ENCODE peak calls at places on chromosomes 7 and 10, in eight cellular contexts. Q is fibroblast of pulmonary artery; D is CD8-positive, alpha-beta memory T cell; S is tibial nerve; B is psoas muscle; T is cardiac muscle cell; U is upper lobe of right lung; G is astrocyte of the spinal cord. M is an unnamed sample.

GRCh38 chr7:2143981-2144595 is 88.7 kb downstream of the MAD1L1 start:
- DNase-seq in U (no peak), D (no peak), Q (no peak), B (no peak), G (no peak), T (no peak), S (no peak), M (no peak)

GRCh38 chr10:119531067-119531466 is 11.5 kb downstream of the RGS10 start:
- DNase-seq in S (no peak), D (no peak), U (no peak), G (peak; percentile 51), T (no peak), B (no peak), Q (no peak), M (no peak)

GRCh38 chr10:67923551-67923950 is 39.1 kb downstream of the SIRT1 start:
- DNase-seq in U (no peak), S (no peak), G (no peak), D (no peak), T (peak; percentile 5), Q (no peak), B (no peak), M (no peak)

GRCh38 chr7:131166066-131166465 is 161.6 kb upstream of the MKLN1 start:
- DNase-seq in U (no peak), S (no peak), Q (peak; percentile 22), G (peak; percentile 50), T (peak; percentile 19), D (no peak), B (no peak), M (no peak)

GRCh38 chr7:104625956-104626355 is 297.6 kb downstream of the LHFPL3 start:
- DNase-seq in U (no peak), D (no peak), Q (no peak), T (no peak), G (no peak), B (no peak), S (no peak), M (no peak)

GRCh38 chr10:18683427-18683826 is 24.2 kb downstream of the ARL5B start:
- DNase-seq in B (no peak), U (no peak), Q (peak; percentile 52), S (no peak), D (no peak), T (peak; percentile 39), G (peak; percentile 38), M (peak; percentile 35)

GRCh38 chr10:78953124-78954008 is 115.4 kb upstream of the ZMIZ1 start:
- DNase-seq in U (no peak), B (peak; percentile 76), G (no peak), T (peak; percentile 86), D (no peak), Q (peak; percentile 57), S (no peak), M (peak; percentile 55)

GRCh38 chr7:98229991-98230745 is 18.9 kb downstream of the BHLHA15 start:
- DNase-seq in G (no peak), D (no peak), S (no peak), U (no peak), B (peak; percentile 43), Q (no peak), T (no peak), M (no peak)

GRCh38 chr10:18610517-18610916 is 40.9 kb downstream of the NSUN6 start:
- DNase-seq in Q (peak; percentile 90), G (peak; percentile 80), B (no peak), D (no peak), S (no peak), T (peak; percentile 87), U (no peak), M (peak; percentile 36)

GRCh38 chr10:120508393-120508792 is 51.4 kb downstream of the PLPP4 start:
- DNase-seq in G (peak; percentile 96), S (no peak), Q (peak; percentile 55), U (no peak), D (no peak), B (no peak), T (no peak), M (no peak)

GRCh38 chr7:91034459-91035368 is 229.5 kb upstream of the FZD1 start:
- DNase-seq in S (peak; percentile 24), G (peak; percentile 68), Q (peak; percentile 70), B (no peak), U (no peak), D (no peak), T (peak; percentile 74), M (no peak)

GRCh38 chr7:142880886-142881505 is 4.5 kb downstream of the TRPV6 start:
- DNase-seq in G (peak; percentile 3), U (peak; percentile 58), T (peak; percentile 44), D (peak; percentile 13), S (no peak), Q (peak; percentile 42), B (no peak), M (no peak)

GRCh38 chr7:83410989-83411591 is 237.8 kb downstream of the SEMA3E start:
- DNase-seq in B (no peak), G (peak; percentile 65), T (peak; percentile 71), U (no peak), D (no peak), Q (peak; percentile 75), S (no peak), M (no peak)

GRCh38 chr7:66054063-66054462 is 21.6 kb upstream of the ASL start:
- DNase-seq in B (no peak), T (no peak), G (no peak), Q (no peak), S (no peak), U (no peak), D (no peak), M (no peak)

GRCh38 chr7:128381161-128381821 is 19.8 kb upstream of the PRRT4 start:
- DNase-seq in G (no peak), Q (no peak), D (no peak), U (no peak), T (no peak), S (no peak), B (peak; percentile 73), M (no peak)

GRCh38 chr10:122939819-122940543 is 14.0 kb downstream of the C10orf88 start:
- DNase-seq in S (no peak), D (no peak), T (peak; percentile 80), U (no peak), B (no peak), Q (peak; percentile 79), G (peak; percentile 71), M (peak; percentile 28)

GRCh38 chr7:137576481-137576880 is 232.9 kb upstream of the PTN start:
- DNase-seq in T (no peak), G (no peak), D (no peak), U (no peak), S (no peak), B (no peak), Q (no peak), M (no peak)

GRCh38 chr10:58806323-58806722 is 293.7 kb downstream of the BICC1 start:
- DNase-seq in S (no peak), T (no peak), B (no peak), U (no peak), D (no peak), Q (no peak), G (no peak), M (no peak)

GRCh38 chr10:47330804-47331203 is 8.6 kb downstream of the GDF2 start:
- DNase-seq in B (peak; percentile 12), Q (no peak), T (no peak), G (no peak), S (no peak), U (peak; percentile 43), D (no peak), M (no peak)

GRCh38 chr7:155869784-155870076 is 57.5 kb upstream of the SHH start:
- DNase-seq in T (no peak), B (peak; percentile 15), S (no peak), G (no peak), Q (no peak), D (no peak), U (no peak), M (no peak)

GRCh38 chr7:100894860-100895700 is 608 bp downstream of the ACHE start:
- DNase-seq in B (peak; percentile 89), D (peak; percentile 45), U (peak; percentile 80), T (no peak), G (no peak), Q (no peak), S (no peak), M (no peak)

GRCh38 chr7:116734736-116735135 is 62.7 kb downstream of the MET start:
- DNase-seq in D (no peak), G (no peak), S (no peak), Q (no peak), B (no peak), U (no peak), T (no peak), M (no peak)

GRCh38 chr10:121574519-121575170 is 23.6 kb downstream of the FGFR2 start:
- DNase-seq in Q (no peak), T (no peak), B (no peak), D (no peak), G (no peak), S (no peak), U (no peak), M (no peak)
- H3K4me3 ChIP-seq in Q (no peak overlapping the region), T (no peak overlapping the region), B (no peak overlapping the region), D (no peak overlapping the region), G (no peak overlapping the region), S (no peak overlapping the region), U (no peak overlapping the region), M (no peak overlapping the region)

DNA sequence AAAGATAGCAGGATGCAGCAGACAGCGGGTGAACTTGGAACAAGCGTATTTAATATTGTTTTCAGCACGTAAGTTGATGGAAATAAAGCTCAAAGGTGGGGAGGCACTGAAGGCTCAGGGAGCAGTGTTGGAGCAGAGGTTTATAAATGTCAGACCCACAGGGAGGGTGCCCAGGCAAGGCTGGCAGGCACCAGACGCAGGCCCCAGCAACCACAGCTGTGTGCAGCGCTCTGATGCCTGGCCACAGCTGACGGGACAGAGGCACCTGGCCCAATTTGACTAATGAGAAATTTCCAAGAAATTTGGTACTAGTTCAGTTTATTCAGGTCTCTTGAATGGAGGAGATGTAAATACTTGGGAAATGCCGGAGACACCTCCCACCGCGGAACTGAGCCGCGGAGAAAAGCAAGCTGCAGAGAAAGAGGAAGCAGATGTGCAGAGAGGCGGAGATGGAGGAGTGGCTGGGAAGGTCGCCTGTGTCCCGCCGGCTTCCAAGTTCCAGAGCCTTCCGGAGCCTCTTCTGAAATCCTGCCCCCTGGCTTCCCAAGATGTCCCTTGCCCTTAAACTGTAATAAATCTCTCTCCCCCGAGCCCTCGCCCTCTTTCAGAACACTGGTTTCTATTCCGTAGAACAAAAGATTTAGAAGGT is 38.3 kb upstream of the PLXNA4 start:
- DNase-seq in U (peak; percentile 68), B (peak; percentile 59), G (peak; percentile 17), Q (peak; percentile 20), D (no peak), S (no peak), T (peak; percentile 60), M (no peak)
- H3K4me3 ChIP-seq in U (peak overlapping the region; percentile 3), B (peak overlapping the region; percentile 38), G (peak overlapping the region; percentile 29), Q (peak overlapping the region; percentile 28), D (no peak overlapping the region), S (peak overlapping the region; percentile 13), T (no peak overlapping the region), M (peak overlapping the region; percentile 29)

DNA sequence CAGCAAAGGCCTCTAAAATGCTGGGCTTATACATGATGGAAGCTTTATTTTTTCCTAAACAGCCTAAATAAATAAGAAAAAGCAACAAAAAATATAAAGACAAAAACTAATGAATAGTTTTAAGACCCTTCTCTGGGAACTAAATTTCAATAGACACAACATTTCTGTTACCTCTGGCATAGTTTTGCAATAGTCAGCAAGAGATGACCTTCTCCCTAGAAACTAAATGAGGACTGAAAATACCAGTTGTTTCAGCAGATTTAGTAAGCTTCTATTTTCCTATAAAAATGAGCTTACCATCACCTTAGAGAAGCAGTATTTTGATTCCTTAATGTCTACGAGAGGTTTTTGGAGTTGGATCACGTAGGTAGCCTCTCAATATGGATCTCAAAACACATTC is 471.4 kb upstream of the NRP1 start:
- DNase-seq in T (peak; percentile 22), S (no peak), B (no peak), Q (no peak), D (no peak), G (no peak), U (no peak), M (no peak)
- H3K4me3 ChIP-seq in T (no peak overlapping the region), S (no peak overlapping the region), B (no peak overlapping the region), Q (no peak overlapping the region), D (no peak overlapping the region), G (no peak overlapping the region), U (no peak overlapping the region), M (no peak overlapping the region)

GRCh38 chr7:51268859-51269258 is 47.8 kb downstream of the COBL start:
- DNase-seq in T (no peak), D (no peak), Q (no peak), S (no peak), B (no peak), G (no peak), U (no peak), M (no peak)
- H3K4me3 ChIP-seq in T (no peak overlapping the region), D (no peak overlapping the region), Q (no peak overlapping the region), S (no peak overlapping the region), B (no peak overlapping the region), G (no peak overlapping the region), U (no peak overlapping the region), M (no peak overlapping the region)

M was measured in skeletal muscle cell.